ENCODE peak calls at places on chromosomes 13 and 19, in six cellular contexts. T is HCT116, R is K562, P is H1, K is HepG2, H is GM12878. O is an unnamed sample.

GRCh38 chr19:29485293-29485692 is 40.5 kb upstream of the VSTM2B start:
- DNase-seq in T (no peak), R (no peak), P (no peak), K (no peak), H (no peak), O (no peak)

GRCh38 chr13:41694902-41695301 is 237.6 kb downstream of the RGCC start:
- DNase-seq in T (peak), R (peak), P (no peak), K (no peak), H (peak), O (no peak)

GRCh38 chr13:49499889-49500660 is 4.3 kb downstream of the PHF11 start:
- DNase-seq in T (no peak), R (no peak), P (no peak), K (no peak), H (no peak), O (no peak)

GRCh38 chr13:73857106-73857505 is 277.1 kb downstream of the KLF12 start:
- DNase-seq in T (no peak), R (no peak), P (no peak), K (no peak), H (no peak), O (no peak)

GRCh38 chr19:17847538-17848366 is at the start of gene JAK3:
- DNase-seq in T (no peak), R (peak), P (peak), K (peak), H (peak), O (peak)

GRCh38 chr19:16062789-16063188 is 13.5 kb upstream of the TPM4 start:
- DNase-seq in T (no peak), R (peak), P (no peak), K (no peak), H (no peak), O (peak)

GRCh38 chr13:42740753-42741152 is 40.6 kb upstream of the FAM216B start:
- DNase-seq in T (peak), R (no peak), P (no peak), K (no peak), H (no peak), O (peak)

GRCh38 chr13:48412881-48413351 is at the start of gene LPAR6:
- DNase-seq in T (no peak), R (no peak), P (no peak), K (peak), H (no peak), O (no peak)

GRCh38 chr19:49064029-49064629 is 489 bp downstream of the NTF4 start:
- DNase-seq in T (no peak), R (no peak), P (no peak), K (no peak), H (no peak), O (peak)

GRCh38 chr13:33870046-33870668 is 52.2 kb downstream of the RFC3 start:
- DNase-seq in T (no peak), R (no peak), P (no peak), K (no peak), H (no peak), O (no peak)

GRCh38 chr13:63517376-63517775 is 2101.7 kb upstream of the PCDH20 start:
- DNase-seq in T (no peak), R (no peak), P (no peak), K (no peak), H (no peak), O (no peak)

GRCh38 chr19:49772850-49773432 is 6.1 kb downstream of the AP2A1 start:
- DNase-seq in T (no peak), R (peak), P (no peak), K (no peak), H (no peak), O (no peak)

GRCh38 chr19:8319807-8320520 is 1.2 kb downstream of the NDUFA7 start:
- DNase-seq in T (no peak), R (no peak), P (no peak), K (peak), H (no peak), O (no peak)

GRCh38 chr13:110528371-110528770 is 33.2 kb downstream of the RAB20 start:
- DNase-seq in T (no peak), R (no peak), P (no peak), K (no peak), H (no peak), O (no peak)

GRCh38 chr19:33622505-33622808 is 704 bp downstream of the CHST8 start:
- DNase-seq in T (no peak), R (no peak), P (no peak), K (no peak), H (no peak), O (peak)

GRCh38 chr13:43057653-43058317 is 34.4 kb downstream of the DNAJC15 start:
- DNase-seq in T (peak), R (no peak), P (no peak), K (peak), H (no peak), O (no peak)

GRCh38 chr13:46519177-46519576 is 33.8 kb upstream of the LRCH1 start:
- DNase-seq in T (no peak), R (no peak), P (no peak), K (no peak), H (no peak), O (no peak)

GRCh38 chr13:46521486-46521885 is 31.5 kb upstream of the LRCH1 start:
- DNase-seq in T (no peak), R (no peak), P (no peak), K (no peak), H (no peak), O (no peak)

GRCh38 chr13:46521921-46522691 is 30.9 kb upstream of the LRCH1 start:
- DNase-seq in T (no peak), R (no peak), P (no peak), K (no peak), H (no peak), O (peak)

GRCh38 chr13:46522692-46523040 is 30.3 kb upstream of the LRCH1 start:
- DNase-seq in T (no peak), R (no peak), P (no peak), K (no peak), H (no peak), O (no peak)

GRCh38 chr13:46520188-46520587 is 32.8 kb upstream of the LRCH1 start:
- DNase-seq in T (no peak), R (no peak), P (no peak), K (no peak), H (no peak), O (no peak)
- TF ChIP-seq SIN3A in T (no peak), R (no peak), P (no peak), K (no peak), H (no peak), O (no peak)

GRCh38 chr13:30618186-30618937 is 642 bp downstream of the USPL1 start:
- DNase-seq in T (no peak), R (peak), P (no peak), K (peak), H (no peak), O (no peak)
- TF ChIP-seq RAD21 in T (no peak), R (no peak), P (no peak), K (no peak), H (no peak), O (no peak)

GRCh38 chr19:13215572-13216380 is 65.6 kb downstream of the IER2 start:
- DNase-seq in T (no peak), R (no peak), P (no peak), K (peak), H (peak), O (no peak)

GRCh38 chr19:13211426-13212308 is 61.5 kb downstream of the IER2 start:
- DNase-seq in T (no peak), R (no peak), P (no peak), K (no peak), H (no peak), O (no peak)

GRCh38 chr19:13212759-13213330 is 62.6 kb downstream of the IER2 start:
- DNase-seq in T (peak), R (peak), P (no peak), K (peak), H (peak), O (peak)

GRCh38 chr19:13210941-13211340 is 60.7 kb downstream of the IER2 start:
- DNase-seq in T (no peak), R (no peak), P (no peak), K (no peak), H (no peak), O (no peak)

DNA sequence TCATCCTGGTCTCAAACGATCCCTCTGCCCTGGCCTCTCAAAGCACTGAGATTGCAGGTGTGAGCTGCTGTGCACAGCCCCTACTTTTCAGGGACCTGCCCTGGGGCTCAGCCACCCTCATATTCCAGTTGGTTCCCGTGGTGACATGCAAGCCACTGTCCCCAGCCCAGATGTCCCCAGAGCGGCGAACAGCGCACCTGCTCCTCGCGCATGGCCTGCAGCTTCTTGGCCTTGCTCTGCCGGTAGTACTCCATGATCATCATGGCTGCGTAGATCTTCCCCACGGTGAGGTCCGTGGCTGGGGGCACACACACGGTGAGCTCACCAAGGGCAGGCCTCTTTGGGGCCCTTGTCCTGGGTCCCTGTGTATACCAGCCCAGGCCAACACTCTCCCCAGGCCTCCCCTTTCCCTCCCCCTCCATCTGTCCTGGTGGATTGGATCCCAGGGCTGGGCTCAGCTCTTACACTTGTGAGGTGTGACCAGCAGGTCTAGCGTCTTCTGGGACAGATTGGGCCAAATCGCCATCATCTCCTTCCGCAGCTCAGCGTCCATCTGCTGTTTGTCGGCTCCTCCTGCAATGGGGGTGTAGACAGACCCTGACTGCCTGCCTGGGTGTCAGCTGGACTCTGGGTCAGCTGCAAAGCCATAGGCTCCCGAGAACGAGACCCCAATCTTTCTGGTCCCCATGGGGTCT is 64.0 kb downstream of the IER2 start:
- DNase-seq in T (no peak), R (no peak), P (no peak), K (no peak), H (no peak), O (no peak)
- TF ChIP-seq SIN3A in T (no peak), R (no peak), P (no peak), K (no peak), H (no peak), O (no peak)

DNA sequence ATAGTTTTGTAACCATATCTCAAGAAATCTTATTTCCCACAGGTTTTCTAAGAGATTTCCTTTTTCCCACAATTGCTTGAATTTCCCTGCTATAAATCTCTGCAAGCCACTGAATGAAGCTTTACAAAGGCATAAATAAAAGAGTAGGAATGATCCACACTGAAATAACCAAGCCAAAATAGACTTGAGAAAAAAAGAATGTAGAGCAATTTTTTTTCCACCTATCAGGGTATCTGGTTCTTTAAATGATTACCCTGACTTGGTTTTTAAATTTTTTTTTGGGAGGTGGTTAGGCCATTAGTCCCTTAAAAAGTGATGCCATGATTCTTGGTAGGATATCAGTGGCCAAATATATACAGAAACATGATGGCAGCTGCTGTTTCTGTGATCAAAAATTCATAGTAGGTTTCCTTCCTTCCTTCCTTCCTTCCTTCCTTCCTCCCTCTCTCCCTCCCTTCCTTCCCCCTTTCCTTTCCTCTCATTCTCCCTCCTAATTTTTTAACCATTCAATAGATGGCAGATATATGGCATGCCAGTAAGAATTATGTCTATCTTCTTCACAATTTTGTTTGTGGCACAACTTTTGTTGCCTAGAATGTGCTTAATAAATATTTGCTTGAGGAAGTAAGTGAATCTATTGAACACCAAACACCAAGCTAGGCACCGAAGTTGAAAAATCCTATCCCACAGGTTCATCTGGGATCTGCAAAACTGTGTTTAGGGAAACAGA is 233.7 kb downstream of the LHFPL6 start:
- DNase-seq in T (no peak), R (no peak), P (no peak), K (no peak), H (no peak), O (no peak)
- TF ChIP-seq RAD21 in T (no peak), R (no peak), P (no peak), K (no peak), H (no peak), O (no peak)

GRCh38 chr19:41479757-41480191 is 36.8 kb downstream of the ERICH4 start:
- DNase-seq in T (no peak), R (peak), P (no peak), K (no peak), H (no peak), O (no peak)
- TF ChIP-seq SIN3A in T (no peak), R (no peak), P (no peak), K (no peak), H (no peak), O (no peak)

GRCh38 chr19:50794778-50795664 is 4.8 kb downstream of the ACP4 start:
- DNase-seq in T (no peak), R (peak), P (no peak), K (no peak), H (no peak), O (peak)
- TF ChIP-seq RAD21 in T (no peak), R (no peak), P (no peak), K (no peak), H (no peak), O (no peak)

O was measured in SK-N-SH.